ENCODE peak calls at places on chromosomes 2 and 18, in eight cellular contexts. J is A549; G is SJSA1; A is HT1080; K is DMS153; H is NCI-H1092 treated with DMSO at 0.1 percent for 48 hours; V is activated naive CD8-positive, alpha-beta T cell treated with anti-CD3 and anti-CD28 coated beads, Interleukin-2, amount 50 U/mL, for 16 hours; S is GM23338. D is an unnamed sample.

GRCh38 chr18:76839395-76839794 is 17.0 kb downstream of the ZNF236 start:
- DNase-seq in J (no peak), G (no peak), A (no peak), K (no peak), H (no peak), V (no peak), S (no peak), D (peak; percentile 47)

GRCh38 chr18:8489761-8490160 is 119.5 kb upstream of the RAB12 start:
- DNase-seq in J (no peak), G (no peak), A (no peak), K (no peak), H (no peak), V (no peak), S (no peak), D (no peak)

GRCh38 chr2:164430166-164430783 is 191.0 kb downstream of the GRB14 start:
- DNase-seq in J (peak; percentile 5), G (peak; percentile 15), A (peak; percentile 29), K (peak; percentile 14), H (peak; percentile 11), V (no peak), S (peak; percentile 74), D (peak; percentile 78)

GRCh38 chr18:78319264-78319663 is 660.4 kb upstream of the SALL3 start:
- DNase-seq in J (no peak), G (no peak), A (no peak), K (peak; percentile 50), H (no peak), V (no peak), S (no peak), D (no peak)

GRCh38 chr2:216765810-216766259 is 70.5 kb upstream of the IGFBP5 start:
- DNase-seq in J (no peak), G (no peak), A (no peak), K (peak; percentile 95), H (peak; percentile 97), V (no peak), S (peak; percentile 88), D (no peak)

GRCh38 chr2:196234672-196235071 is 63.3 kb upstream of the STK17B start:
- DNase-seq in J (no peak), G (peak; percentile 52), A (peak; percentile 50), K (no peak), H (no peak), V (no peak), S (no peak), D (peak; percentile 82)

GRCh38 chr2:69618362-69618761 is 25.2 kb downstream of the AAK1 start:
- DNase-seq in J (no peak), G (peak; percentile 26), A (no peak), K (no peak), H (no peak), V (no peak), S (no peak), D (no peak)

GRCh38 chr2:29130295-29130694 is 15.1 kb downstream of the CLIP4 start:
- DNase-seq in J (peak; percentile 41), G (peak; percentile 57), A (peak; percentile 81), K (no peak), H (no peak), V (no peak), S (peak; percentile 17), D (peak; percentile 85)

GRCh38 chr2:33484042-33484621 is 7.7 kb downstream of the RASGRP3 start:
- DNase-seq in J (no peak), G (peak; percentile 33), A (no peak), K (no peak), H (no peak), V (no peak), S (no peak), D (peak; percentile 63)

GRCh38 chr2:119575439-119575838 is 31.2 kb downstream of the CFAP221 start:
- DNase-seq in J (no peak), G (no peak), A (no peak), K (no peak), H (no peak), V (no peak), S (no peak), D (no peak)

GRCh38 chr2:8694737-8695136 is 12.9 kb downstream of the ID2 start:
- DNase-seq in J (no peak), G (peak; percentile 37), A (peak; percentile 54), K (no peak), H (no peak), V (no peak), S (no peak), D (peak; percentile 58)

GRCh38 chr2:160402997-160403979 is 90.3 kb downstream of the RBMS1 start:
- DNase-seq in J (no peak), G (peak; percentile 51), A (peak; percentile 61), K (no peak), H (no peak), V (no peak), S (no peak), D (no peak)

GRCh38 chr18:61549411-61549810 is 216.2 kb downstream of the CDH20 start:
- DNase-seq in J (no peak), G (peak; percentile 35), A (no peak), K (no peak), H (no peak), V (no peak), S (no peak), D (no peak)

GRCh38 chr2:37809525-37809924 is 115.6 kb upstream of the RMDN2 start:
- DNase-seq in J (no peak), G (peak; percentile 76), A (peak; percentile 32), K (no peak), H (no peak), V (no peak), S (peak; percentile 66), D (peak; percentile 74)

GRCh38 chr2:240191001-240191400 is 50.5 kb upstream of the OTOS start:
- DNase-seq in J (no peak), G (no peak), A (no peak), K (no peak), H (no peak), V (no peak), S (no peak), D (no peak)

GRCh38 chr2:113080134-113080533 is 12.4 kb downstream of the IL1F10 start:
- DNase-seq in J (peak; percentile 31), G (no peak), A (no peak), K (no peak), H (peak; percentile 15), V (no peak), S (peak; percentile 80), D (peak; percentile 39)

GRCh38 chr2:169738566-169739229 is 5.1 kb downstream of the KLHL23 start:
- DNase-seq in J (no peak), G (no peak), A (no peak), K (no peak), H (no peak), V (no peak), S (no peak), D (no peak)

GRCh38 chr18:63144748-63145147 is 174.8 kb downstream of the BCL2 start:
- DNase-seq in J (no peak), G (no peak), A (no peak), K (no peak), H (no peak), V (no peak), S (no peak), D (no peak)

GRCh38 chr2:175396696-175397095 is 215.2 kb upstream of the ATP5MC3 start:
- DNase-seq in J (no peak), G (no peak), A (no peak), K (no peak), H (no peak), V (no peak), S (no peak), D (no peak)

GRCh38 chr18:58671941-58672565 is 788 bp downstream of the MALT1 start:
- DNase-seq in J (peak; percentile 31), G (peak; percentile 44), A (peak; percentile 38), K (peak; percentile 4), H (no peak), V (no peak), S (peak; percentile 73), D (peak; percentile 51)

GRCh38 chr2:12083081-12083569 is 336.7 kb downstream of the LPIN1 start:
- DNase-seq in J (no peak), G (no peak), A (no peak), K (no peak), H (no peak), V (no peak), S (peak; percentile 83), D (no peak)

GRCh38 chr2:201978988-201979387 is 54.7 kb upstream of the FZD7 start:
- DNase-seq in J (no peak), G (no peak), A (no peak), K (no peak), H (peak; percentile 7), V (no peak), S (no peak), D (no peak)

GRCh38 chr2:174752403-174753037 is 11.8 kb downstream of the CHRNA1 start:
- DNase-seq in J (no peak), G (peak; percentile 28), A (no peak), K (no peak), H (no peak), V (no peak), S (no peak), D (peak; percentile 5)

GRCh38 chr2:21411796-21412195 is 288.0 kb downstream of the TDRD15 start:
- DNase-seq in J (no peak), G (no peak), A (no peak), K (peak; percentile 15), H (no peak), V (no peak), S (no peak), D (no peak)

GRCh38 chr2:101921961-101922325 is 69.8 kb upstream of the IL1R2 start:
- DNase-seq in J (no peak), G (no peak), A (no peak), K (no peak), H (no peak), V (no peak), S (no peak), D (no peak)

GRCh38 chr2:134663451-134663850 is 55.3 kb downstream of the TMEM163 start:
- DNase-seq in J (no peak), G (no peak), A (no peak), K (no peak), H (no peak), V (no peak), S (no peak), D (no peak)

GRCh38 chr2:63587814-63588384 is 378 bp downstream of the WDPCP start:
- DNase-seq in J (no peak), G (no peak), A (peak; percentile 7), K (peak; percentile 17), H (no peak), V (no peak), S (peak; percentile 83), D (peak; percentile 16)

GRCh38 chr18:2050016-2050415 is 521.3 kb downstream of the METTL4 start:
- DNase-seq in J (no peak), G (peak; percentile 33), A (peak; percentile 48), K (no peak), H (no peak), V (no peak), S (no peak), D (peak; percentile 29)

GRCh38 chr2:150159300-150159699 is 328.2 kb downstream of the RND3 start:
- DNase-seq in J (no peak), G (no peak), A (no peak), K (no peak), H (no peak), V (no peak), S (no peak), D (no peak)

GRCh38 chr2:30072250-30072842 is 74.5 kb upstream of the YPEL5 start:
- DNase-seq in J (peak; percentile 58), G (peak; percentile 54), A (peak; percentile 72), K (peak; percentile 22), H (peak; percentile 74), V (peak; percentile 16), S (peak; percentile 89), D (peak; percentile 90)

GRCh38 chr18:71729611-71730010 is 814.5 kb downstream of the CBLN2 start:
- DNase-seq in J (no peak), G (no peak), A (no peak), K (no peak), H (no peak), V (no peak), S (no peak), D (no peak)

GRCh38 chr2:210092791-210093190 is 78.4 kb downstream of the KANSL1L start:
- DNase-seq in J (no peak), G (no peak), A (no peak), K (no peak), H (no peak), V (no peak), S (peak; percentile 52), D (no peak)

GRCh38 chr2:154158101-154158500 is 286.4 kb downstream of the GALNT13 start:
- DNase-seq in J (no peak), G (no peak), A (peak; percentile 19), K (no peak), H (no peak), V (no peak), S (no peak), D (no peak)